ENCODE peak calls at places on chromosomes 7 and 10, in seven cellular contexts. U is HAP-1, T is ovary, Q is left ventricle myocardium inferior, K is mucosa of descending colon, G is A549, X is spleen. J is an unnamed sample. For H3K9me3, the result is how much of the 10 kb centered on the place peaks cover.

GRCh38 chr10:26555719-26556368 is 117.7 kb downstream of the APBB1IP start:
- DNase-seq in K (peak), U (no peak), G (peak), T (no peak), X (no peak), Q (peak), J (no peak)

GRCh38 chr7:41774966-41775365 is 72.1 kb upstream of the INHBA start:
- DNase-seq in K (no peak), U (no peak), T (no peak), Q (no peak), X (no peak), G (no peak), J (no peak)

GRCh38 chr10:93991596-93992284 is 2.0 kb upstream of the PLCE1 start:
- DNase-seq in U (no peak), T (peak), Q (peak), X (no peak), G (peak), K (peak), J (no peak)

GRCh38 chr10:35822316-35822715 is 180.2 kb upstream of the FZD8 start:
- DNase-seq in U (no peak), K (peak), G (peak), X (no peak), T (peak), Q (peak), J (no peak)

GRCh38 chr7:115447495-115447894 is 525.6 kb downstream of the MDFIC start:
- DNase-seq in Q (no peak), K (no peak), T (no peak), X (no peak), U (no peak), G (no peak), J (no peak)

GRCh38 chr10:86285136-86285790 is 81.3 kb downstream of the GRID1 start:
- DNase-seq in K (no peak), G (no peak), Q (no peak), U (no peak), X (peak), T (no peak), J (no peak)

GRCh38 chr10:123007558-123008378 is 827 bp downstream of the IKZF5 start:
- DNase-seq in G (peak), Q (no peak), U (peak), X (peak), T (no peak), K (peak), J (peak)

GRCh38 chr7:44622342-44623151 is 16.1 kb downstream of the OGDH start:
- DNase-seq in K (no peak), T (no peak), U (no peak), X (no peak), G (no peak), Q (no peak), J (peak)

GRCh38 chr7:47893238-47893637 is 55.0 kb downstream of the PKD1L1 start:
- DNase-seq in K (no peak), U (peak), X (no peak), T (no peak), Q (no peak), G (peak), J (no peak)

GRCh38 chr10:88281592-88282268 is 301.4 kb downstream of the RNLS start:
- DNase-seq in G (peak), U (no peak), K (no peak), T (no peak), X (no peak), Q (no peak), J (no peak)

GRCh38 chr10:87618470-87619423 is 40.9 kb upstream of the PAPSS2 start:
- DNase-seq in X (no peak), Q (no peak), K (peak), T (no peak), G (peak), U (no peak), J (no peak)

GRCh38 chr7:122546496-122546895 is 152.4 kb downstream of the RNF133 start:
- DNase-seq in X (no peak), U (no peak), K (no peak), Q (no peak), T (no peak), G (no peak), J (no peak)

GRCh38 chr7:108351715-108352114 is 104.5 kb downstream of the NRCAM start:
- DNase-seq in T (no peak), X (no peak), U (no peak), G (peak), Q (no peak), K (no peak), J (no peak)

GRCh38 chr10:79149662-79150443 is 81.1 kb downstream of the ZMIZ1 start:
- DNase-seq in T (peak), G (peak), U (peak), Q (peak), K (peak), X (peak), J (no peak)

GRCh38 chr10:25026463-25026862 is 10.1 kb downstream of the THNSL1 start:
- DNase-seq in X (no peak), Q (no peak), G (peak), U (no peak), K (no peak), T (no peak), J (no peak)

GRCh38 chr7:25893436-25893835 is 258.6 kb upstream of the NFE2L3 start:
- DNase-seq in G (no peak), U (no peak), T (no peak), X (no peak), K (no peak), Q (no peak), J (no peak)

GRCh38 chr7:2106920-2107319 is 125.8 kb downstream of the MAD1L1 start:
- DNase-seq in X (no peak), K (no peak), G (no peak), Q (peak), T (no peak), U (peak), J (no peak)

GRCh38 chr7:30322656-30323355 is 38.4 kb downstream of the ZNRF2 start:
- DNase-seq in X (no peak), T (no peak), U (no peak), G (no peak), Q (no peak), K (no peak), J (no peak)

GRCh38 chr7:158829021-158829341 is 328 bp downstream of the ESYT2 start:
- DNase-seq in Q (no peak), U (peak), X (no peak), K (peak), T (no peak), G (peak), J (no peak)

GRCh38 chr7:95469187-95469586 is 16.6 kb upstream of the ASB4 start:
- DNase-seq in G (no peak), Q (no peak), U (no peak), X (no peak), K (no peak), T (no peak), J (no peak)

GRCh38 chr7:38563736-38564135 is 67.4 kb downstream of the AMPH start:
- DNase-seq in X (no peak), K (no peak), Q (no peak), G (no peak), T (no peak), U (no peak), J (no peak)

GRCh38 chr10:103660364-103661197 is 167.1 kb downstream of the NEURL1 start:
- DNase-seq in G (no peak), T (peak), Q (peak), X (peak), U (no peak), K (no peak), J (no peak)

GRCh38 chr7:129494041-129494440 is 8.3 kb upstream of the SMKR1 start:
- DNase-seq in G (no peak), K (no peak), U (no peak), Q (no peak), X (no peak), T (no peak), J (no peak)

GRCh38 chr10:33211123-33211878 is 123.2 kb downstream of the NRP1 start:
- DNase-seq in Q (peak), X (no peak), K (no peak), G (no peak), U (peak), T (peak), J (no peak)

GRCh38 chr7:122307228-122307619 is 2.7 kb upstream of the FEZF1 start:
- DNase-seq in G (no peak), T (no peak), X (no peak), U (peak), K (no peak), Q (no peak), J (no peak)

GRCh38 chr10:71719042-71719441 is 536 bp downstream of the C10orf105 start:
- DNase-seq in U (no peak), T (peak), Q (peak), G (no peak), K (no peak), X (peak), J (no peak)

GRCh38 chr7:101239951-101240220 is 2.3 kb upstream of the CLDN15 start:
- DNase-seq in T (no peak), X (no peak), G (no peak), U (no peak), K (no peak), Q (no peak), J (no peak)

GRCh38 chr7:70752794-70753241 is 379.1 kb upstream of the GALNT17 start:
- DNase-seq in Q (no peak), U (no peak), G (no peak), K (no peak), T (no peak), X (no peak), J (no peak)

GRCh38 chr7:30412810-30413504 is 65.6 kb downstream of the NOD1 start:
- DNase-seq in X (no peak), K (peak), G (peak), Q (no peak), T (no peak), U (peak), J (no peak)

GRCh38 chr10:5943536-5943935 is 33.8 kb downstream of the IL15RA start:
- DNase-seq in K (peak), U (no peak), T (peak), G (no peak), Q (peak), X (no peak), J (no peak)

GRCh38 chr10:114304566-114305421 is 65.7 kb downstream of the VWA2 start:
- DNase-seq in Q (peak), U (peak), K (peak), X (peak), G (peak), T (peak), J (peak)

GRCh38 chr7:15685358-15686181 is 913 bp downstream of the MEOX2 start:
- DNase-seq in U (no peak), T (peak), Q (peak), K (peak), G (no peak), X (no peak), J (no peak)

GRCh38 chr10:101670635-101671034 is 24.3 kb downstream of the FBXW4 start:
- DNase-seq in G (no peak), K (no peak), T (no peak), X (no peak), U (no peak), Q (no peak), J (no peak)

GRCh38 chr10:20330246-20330645 is 514.0 kb downstream of the PLXDC2 start:
- DNase-seq in G (no peak), K (no peak), U (no peak), T (no peak), Q (no peak), X (no peak), J (no peak)

DNA sequence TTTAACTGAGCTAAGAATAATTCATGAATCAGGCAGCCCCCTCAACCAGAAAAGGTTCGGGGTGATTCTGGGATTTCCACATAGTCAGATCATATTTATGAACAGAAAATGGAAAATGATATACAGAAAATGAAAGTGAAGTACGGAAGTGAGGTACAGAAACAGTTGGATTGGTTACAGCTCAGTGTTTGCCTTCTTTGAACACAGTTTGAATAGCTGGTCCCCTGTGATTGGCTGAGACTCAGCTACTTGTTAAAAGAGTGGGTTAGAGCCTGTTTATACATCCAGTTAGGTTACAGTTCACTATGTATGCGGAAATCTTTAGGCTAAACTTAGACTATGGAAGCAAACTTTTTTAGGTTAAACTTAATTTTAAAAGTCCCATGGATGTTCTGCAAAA is 511.7 kb downstream of the PLXDC2 start:
- DNase-seq in K (no peak), G (no peak), U (no peak), Q (no peak), T (no peak), X (no peak), J (no peak)
- H3K9me3 ChIP-seq in K (under half), G (under half), U (under half), Q (under half), T (under half), X (under half), J (under half)

GRCh38 chr10:133532871-133533270 is 5.7 kb downstream of the CYP2E1 start:
- DNase-seq in U (no peak), Q (no peak), G (no peak), X (no peak), T (no peak), K (no peak), J (no peak)
- H3K9me3 ChIP-seq in U (under half), Q (under half), G (under half), X (under half), T (under half), K (under half), J (under half)

GRCh38 chr7:102931757-102932156 is 19.0 kb downstream of the LRRC17 start:
- DNase-seq in Q (no peak), G (no peak), K (no peak), U (no peak), T (no peak), X (no peak), J (no peak)
- H3K9me3 ChIP-seq in Q (under half), G (under half), K (under half), U (under half), T (under half), X (under half), J (under half)

GRCh38 chr10:117300671-117301070 is 59.8 kb downstream of the SLC18A2 start:
- DNase-seq in T (no peak), K (no peak), U (no peak), Q (no peak), G (no peak), X (no peak), J (no peak)
- H3K9me3 ChIP-seq in T (under half), K (under half), U (under half), Q (under half), G (under half), X (under half), J (under half)

GRCh38 chr10:1673568-1674345 is 63.6 kb downstream of the ADARB2 start:
- DNase-seq in X (no peak), G (no peak), Q (no peak), T (no peak), K (no peak), U (no peak), J (no peak)

GRCh38 chr10:1679821-1680650 is 57.3 kb downstream of the ADARB2 start:
- DNase-seq in X (no peak), U (no peak), Q (no peak), G (no peak), K (no peak), T (no peak), J (no peak)

GRCh38 chr10:1674501-1674900 is 62.8 kb downstream of the ADARB2 start:
- DNase-seq in Q (no peak), T (no peak), U (no peak), K (no peak), X (no peak), G (no peak), J (no peak)

GRCh38 chr10:1677307-1677939 is 59.9 kb downstream of the ADARB2 start:
- DNase-seq in G (no peak), K (no peak), U (no peak), Q (no peak), T (no peak), X (no peak), J (no peak)

DNA sequence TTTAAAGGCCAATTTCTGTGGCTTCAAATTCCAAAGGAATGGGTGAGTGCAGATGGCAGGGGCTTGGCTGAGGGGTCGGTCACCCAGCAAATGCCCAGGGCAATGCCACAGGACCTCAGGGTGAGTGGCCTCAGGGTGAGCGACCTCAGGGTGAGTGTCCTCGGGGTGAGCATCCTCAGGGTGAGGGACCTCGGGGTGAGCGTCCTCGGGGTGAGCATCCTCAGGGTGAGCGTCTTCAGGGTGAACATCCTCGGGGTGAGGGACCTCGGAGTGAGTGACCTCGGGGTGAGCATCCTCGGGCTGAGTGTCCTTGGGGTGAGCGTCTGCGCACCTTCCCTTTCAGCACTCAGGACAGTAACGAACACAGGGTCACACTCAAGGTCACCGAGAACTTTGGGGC is 59.2 kb downstream of the ADARB2 start:
- DNase-seq in U (no peak), X (no peak), G (no peak), Q (no peak), T (no peak), K (no peak), J (no peak)
- H3K9me3 ChIP-seq in U (under half), X (under half), G (under half), Q (under half), T (under half), K (under half), J (under half)

DNA sequence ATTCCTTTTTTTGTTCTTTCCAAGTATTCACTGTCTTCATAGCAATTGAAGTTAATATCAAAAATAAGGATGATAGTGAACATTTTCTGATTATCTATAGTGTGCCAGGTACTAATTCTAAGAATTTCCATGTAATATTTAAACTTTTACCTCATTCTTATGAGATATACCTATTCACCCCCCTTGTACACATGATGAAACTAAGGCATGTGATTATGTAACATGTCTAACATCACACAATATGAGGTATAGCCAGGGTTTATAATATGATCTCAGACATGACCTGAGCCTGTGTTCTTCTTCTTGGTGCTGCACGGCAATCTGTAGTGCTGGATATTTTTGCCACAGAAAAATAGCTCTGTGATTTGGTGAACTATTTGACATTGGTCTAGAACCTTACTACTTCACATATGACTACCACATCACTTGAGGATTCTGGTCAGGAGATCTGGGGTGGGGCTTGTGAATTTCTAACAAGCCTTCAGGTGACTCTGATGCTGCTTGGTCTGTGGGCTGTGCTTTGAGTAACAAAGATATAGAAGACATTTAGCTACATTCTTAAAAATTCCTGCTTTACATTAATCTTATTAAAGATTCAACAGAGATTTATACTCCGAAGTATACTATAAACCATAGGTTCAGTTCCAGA is 79.1 kb downstream of the TRIM24 start:
- DNase-seq in U (no peak), T (no peak), Q (no peak), K (no peak), X (no peak), G (no peak), J (no peak)
- H3K9me3 ChIP-seq in U (under half), T (under half), Q (under half), K (under half), X (under half), G (under half), J (under half)

GRCh38 chr10:130396044-130396443 is 259.9 kb downstream of the GLRX3 start:
- DNase-seq in X (no peak), T (no peak), Q (no peak), U (no peak), G (no peak), K (no peak), J (no peak)
- H3K9me3 ChIP-seq in X (under half), T (under half), Q (under half), U (under half), G (under half), K (under half), J (under half)